ENCODE peak calls at places on chromosomes 12 and 14, in seven cellular contexts. G is GM10248, V is A549, P is left ventricle myocardium inferior, M is WTC11, J is HFFc6, F is GM13976. H is an unnamed sample.

GRCh38 chr14:100203962-100204834 is 34.7 kb upstream of the YY1 start:
- DNase-seq in G (no peak), V (peak), P (no peak), M (no peak), J (no peak), F (no peak), H (no peak)

GRCh38 chr14:82239205-82239604 is 705.6 kb upstream of the SEL1L start:
- DNase-seq in G (no peak), V (no peak), P (no peak), M (no peak), J (no peak), F (no peak), H (no peak)

GRCh38 chr12:24425601-24425970 is 476.1 kb upstream of the SOX5 start:
- DNase-seq in G (no peak), V (no peak), P (no peak), M (no peak), J (no peak), F (no peak), H (no peak)

GRCh38 chr14:92710001-92710341 is 38.5 kb downstream of the LGMN start:
- DNase-seq in G (no peak), V (no peak), P (no peak), M (no peak), J (no peak), F (no peak), H (no peak)

GRCh38 chr12:113395119-113395518 is 8.6 kb downstream of the SDS start:
- DNase-seq in G (no peak), V (no peak), P (no peak), M (no peak), J (no peak), F (no peak), H (no peak)

GRCh38 chr14:35405304-35405996 is 901 bp upstream of the NFKBIA start:
- DNase-seq in G (no peak), V (no peak), P (peak), M (no peak), J (no peak), F (no peak), H (no peak)

GRCh38 chr14:21614245-21614644 is 20.5 kb downstream of the OR10G2 start:
- DNase-seq in G (no peak), V (no peak), P (no peak), M (no peak), J (no peak), F (no peak), H (no peak)

GRCh38 chr14:99821519-99822165 is 28.4 kb downstream of the EML1 start:
- DNase-seq in G (no peak), V (no peak), P (no peak), M (no peak), J (peak), F (no peak), H (peak)

GRCh38 chr14:35045798-35046047 is 349 bp upstream of the FAM177A1 start:
- DNase-seq in G (peak), V (peak), P (no peak), M (no peak), J (no peak), F (no peak), H (no peak)

DNA sequence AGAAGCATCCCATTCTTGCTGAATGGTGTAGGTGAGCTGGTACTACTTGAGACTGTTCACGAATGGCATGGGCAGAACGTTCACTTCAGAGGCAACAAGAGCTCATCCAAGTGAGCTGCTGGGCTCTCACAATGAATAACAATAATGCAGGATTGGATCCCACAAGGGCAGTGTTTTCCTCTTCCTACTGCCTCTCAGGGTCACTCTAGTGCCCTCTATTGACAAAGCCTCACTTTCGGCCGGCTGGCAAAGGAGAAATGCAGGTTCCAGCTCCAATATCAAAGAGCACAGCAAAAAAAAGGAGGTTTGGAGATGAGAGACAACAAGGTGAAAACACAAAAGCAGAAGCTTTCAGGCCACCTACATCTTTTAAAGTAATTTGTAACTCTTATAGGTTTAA is 74.6 kb upstream of the MYF6 start:
- DNase-seq in G (no peak), V (peak), P (no peak), M (peak), J (no peak), F (no peak), H (peak)
- TF ChIP-seq CTCF in G (peak), V (peak), P (no peak), M (no peak), J (peak), F (peak), H (peak)

DNA sequence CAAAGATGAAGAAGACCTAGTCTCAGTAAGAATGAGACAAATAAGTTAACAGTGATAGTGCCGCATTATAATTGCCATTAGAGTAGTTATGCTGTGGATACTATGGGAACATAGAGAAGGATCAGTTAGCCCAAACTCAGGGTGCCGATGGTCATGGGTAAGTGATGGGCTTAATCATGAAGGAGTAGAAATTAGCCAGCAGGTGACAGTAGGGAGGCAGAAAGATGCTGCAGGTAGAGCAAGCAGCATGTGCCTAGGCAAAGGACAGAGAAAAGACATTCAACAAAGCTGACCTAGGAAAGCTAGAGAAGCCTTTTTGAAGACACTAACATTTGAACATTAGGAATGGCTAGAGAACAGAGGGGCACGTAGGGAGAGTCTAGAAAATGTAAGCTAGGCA is 30.6 kb upstream of the PTPRQ start:
- DNase-seq in G (no peak), V (peak), P (no peak), M (no peak), J (no peak), F (no peak), H (no peak)
- TF ChIP-seq CTCF in G (no peak), V (peak), P (no peak), M (no peak), J (peak), F (no peak), H (no peak)

GRCh38 chr12:108731105-108731865 is at the start of gene CORO1C:
- DNase-seq in G (peak), V (peak), P (peak), M (peak), J (peak), F (peak), H (peak)
- TF ChIP-seq CTCF in G (peak), V (peak), P (peak), M (peak), J (peak), F (peak), H (peak)

GRCh38 chr12:118337194-118337838 is 35.4 kb downstream of the TAOK3 start:
- DNase-seq in G (no peak), V (peak), P (no peak), M (no peak), J (peak), F (no peak), H (no peak)

GRCh38 chr12:118332511-118332910 is 40.2 kb downstream of the TAOK3 start:
- DNase-seq in G (no peak), V (no peak), P (no peak), M (no peak), J (no peak), F (no peak), H (no peak)

GRCh38 chr12:118336123-118336522 is 36.6 kb downstream of the TAOK3 start:
- DNase-seq in G (no peak), V (peak), P (no peak), M (no peak), J (no peak), F (no peak), H (no peak)

GRCh38 chr12:118334939-118335567 is 37.7 kb downstream of the TAOK3 start:
- DNase-seq in G (no peak), V (no peak), P (no peak), M (no peak), J (no peak), F (no peak), H (no peak)

GRCh38 chr12:118334241-118334640 is 38.5 kb downstream of the TAOK3 start:
- DNase-seq in G (no peak), V (no peak), P (no peak), M (no peak), J (no peak), F (no peak), H (no peak)
- TF ChIP-seq CTCF in G (no peak), V (no peak), P (no peak), M (no peak), J (no peak), F (no peak), H (no peak)

DNA sequence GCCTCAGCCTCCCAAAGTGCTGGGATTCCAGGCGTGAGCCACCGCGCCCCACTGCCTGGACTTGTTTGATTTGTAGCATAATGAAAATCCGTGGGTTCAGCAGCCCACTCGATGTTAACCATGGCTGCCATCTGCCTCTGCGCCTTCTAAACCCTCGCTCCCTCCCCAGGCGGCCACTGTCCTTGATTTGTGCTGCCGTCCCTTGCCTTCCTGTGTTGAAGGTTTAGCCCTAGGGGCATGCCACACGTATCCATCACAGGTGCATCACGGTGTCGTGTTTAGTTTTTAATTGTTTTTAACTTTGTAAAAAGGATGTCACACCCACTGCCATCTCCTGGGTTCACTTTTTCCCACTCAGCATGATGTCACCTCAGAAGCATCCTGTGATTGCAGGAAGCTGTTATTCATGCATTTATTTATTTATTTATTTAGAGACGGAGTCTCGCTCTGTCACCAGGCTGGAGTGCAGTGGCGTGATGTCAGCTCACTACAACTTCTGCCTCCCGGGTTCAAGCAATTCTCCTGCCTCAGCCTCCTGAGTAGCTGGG is 24.5 kb upstream of the ULK1 start:
- DNase-seq in G (no peak), V (peak), P (no peak), M (no peak), J (peak), F (peak), H (no peak)
- TF ChIP-seq CTCF in G (no peak), V (no peak), P (no peak), M (no peak), J (no peak), F (no peak), H (no peak)

DNA sequence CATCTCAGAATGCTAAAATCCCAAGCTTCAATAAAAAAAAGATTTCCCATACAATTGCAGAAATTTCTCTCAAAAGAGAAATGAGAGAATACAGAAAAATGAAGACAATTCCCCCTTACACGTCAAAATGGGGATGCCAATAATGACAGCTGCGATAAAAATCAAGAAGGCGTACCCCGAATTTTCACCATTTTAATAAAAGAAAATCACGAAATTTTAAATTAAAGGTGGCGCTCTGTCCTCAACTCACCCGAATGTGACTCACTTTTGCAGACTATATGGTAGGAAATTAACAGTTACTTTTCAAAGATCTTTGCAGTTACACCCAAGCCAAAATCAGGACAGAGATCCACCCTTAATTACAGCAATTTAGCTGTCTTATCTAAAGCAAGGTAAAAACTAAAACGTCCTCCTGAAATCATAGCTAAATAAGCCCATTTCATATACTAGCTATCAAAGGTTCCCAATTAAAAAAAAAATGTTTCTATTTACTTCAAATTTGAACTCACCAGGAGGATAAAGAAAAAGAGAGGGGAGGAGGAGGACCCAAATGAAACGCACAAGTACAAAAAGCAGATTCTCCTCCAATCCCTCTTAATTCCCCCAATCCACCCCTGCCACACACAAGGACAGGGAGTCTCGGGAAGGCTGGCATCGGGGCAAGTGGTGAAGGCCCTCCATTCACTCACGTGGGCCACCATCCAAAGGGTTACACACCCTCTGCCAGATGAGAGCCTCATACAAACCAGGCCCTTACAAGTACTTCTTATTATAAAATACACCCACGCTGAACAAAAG is 1.9 kb downstream of the ATP2B1 start:
- DNase-seq in G (peak), V (peak), P (no peak), M (no peak), J (no peak), F (no peak), H (peak)
- TF ChIP-seq CTCF in G (no peak), V (peak), P (no peak), M (no peak), J (peak), F (no peak), H (no peak)

DNA sequence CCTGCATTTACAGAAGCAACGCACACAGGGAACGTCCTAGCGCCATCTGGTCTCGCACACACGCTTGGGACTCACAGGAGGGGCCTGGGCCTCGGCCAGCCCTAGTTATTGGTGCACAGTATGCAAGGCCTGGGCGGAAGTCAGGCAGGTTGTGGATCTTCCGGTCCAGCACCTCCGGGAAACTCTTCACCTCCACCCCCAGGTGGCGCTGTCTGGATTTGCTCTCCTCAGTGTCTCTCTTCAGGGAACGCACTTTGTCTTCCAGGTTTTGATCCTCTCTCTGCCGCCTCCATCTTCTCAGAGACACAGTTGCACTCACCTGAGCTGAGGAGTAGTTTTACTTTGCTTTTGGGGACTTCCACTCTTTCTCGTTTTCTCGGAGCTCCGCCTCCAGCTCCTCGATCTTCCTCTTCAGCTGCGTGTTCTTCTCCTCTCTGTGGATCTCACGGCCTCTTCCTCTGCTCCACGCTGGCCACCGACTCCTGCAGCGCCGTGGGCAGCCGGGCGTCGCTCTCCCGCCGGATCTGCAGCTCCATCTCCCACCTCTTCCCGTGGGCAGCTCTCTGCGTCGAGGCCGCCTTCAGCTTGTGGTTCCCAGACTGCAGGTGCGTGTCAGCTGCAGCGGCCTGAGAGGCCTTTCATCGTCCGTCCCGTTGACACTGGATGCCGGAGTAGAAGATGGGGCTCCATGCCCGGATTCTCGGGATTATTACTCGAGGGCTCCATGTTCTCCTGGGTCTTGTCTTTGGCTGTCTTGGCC is 933.8 kb downstream of the TMEM121 start:
- DNase-seq in G (peak), V (peak), P (no peak), M (peak), J (no peak), F (peak), H (no peak)
- TF ChIP-seq CTCF in G (peak), V (no peak), P (peak), M (no peak), J (peak), F (no peak), H (no peak)

H was measured in nephron progenitor cell.